ENCODE peak calls at places on chromosomes 11 and 22, in nine cellular contexts. K, Z, L, A, N, C, X, B and M are unnamed samples.

GRCh38 chr22:27260087-27260730 is 541.3 kb downstream of the MN1 start:
- DNase-seq in L (no peak), A (no peak), X (no peak), C (no peak), N (no peak), B (no peak), K (no peak), Z (no peak), M (no peak)

GRCh38 chr11:13291361-13291760 is 13.8 kb downstream of the BMAL1 start:
- DNase-seq in C (no peak), Z (no peak), K (no peak), B (no peak), L (no peak), X (no peak), A (no peak), N (no peak), M (no peak)

GRCh38 chr11:68312780-68313573 is 586 bp downstream of the LRP5 start:
- DNase-seq in C (no peak), L (peak; percentile 38), X (no peak), N (peak; percentile 20), A (no peak), K (no peak), B (no peak), Z (no peak), M (no peak)

GRCh38 chr11:45607995-45608394 is 57.4 kb downstream of the CHST1 start:
- DNase-seq in Z (no peak), K (no peak), X (no peak), L (no peak), B (no peak), A (no peak), C (no peak), N (peak; percentile 8), M (no peak)

GRCh38 chr11:61392991-61393595 is 706 bp downstream of the TMEM216 start:
- DNase-seq in Z (no peak), X (no peak), A (no peak), C (no peak), N (no peak), L (peak; percentile 30), K (peak; percentile 3), B (no peak), M (no peak)

GRCh38 chr22:27420817-27421361 is 380.7 kb downstream of the MN1 start:
- DNase-seq in N (peak; percentile 60), A (peak; percentile 78), X (peak; percentile 26), C (no peak), K (no peak), Z (no peak), B (peak; percentile 64), L (no peak), M (peak; percentile 96)

GRCh38 chr11:91872216-91872615 is 352.4 kb upstream of the FAT3 start:
- DNase-seq in N (no peak), K (no peak), X (no peak), Z (no peak), B (no peak), L (no peak), C (no peak), A (no peak), M (no peak)

GRCh38 chr22:32020117-32020516 is 22.9 kb upstream of the SLC5A1 start:
- DNase-seq in A (no peak), Z (no peak), N (peak; percentile 51), B (peak; percentile 100), L (no peak), C (no peak), X (peak; percentile 6), K (no peak), M (no peak)

GRCh38 chr11:7593476-7593875 is 79.7 kb downstream of the PPFIBP2 start:
- DNase-seq in Z (no peak), L (no peak), C (no peak), K (no peak), A (no peak), X (no peak), B (no peak), N (no peak), M (no peak)

GRCh38 chr11:75403037-75403436 is 3.7 kb downstream of the RPS3 start:
- DNase-seq in Z (no peak), B (no peak), K (no peak), A (no peak), L (no peak), X (no peak), N (no peak), C (no peak), M (no peak)

GRCh38 chr11:15412054-15412453 is 297.3 kb downstream of the INSC start:
- DNase-seq in Z (no peak), K (no peak), C (no peak), N (no peak), L (peak; percentile 25), A (no peak), X (no peak), B (no peak), M (no peak)

DNA sequence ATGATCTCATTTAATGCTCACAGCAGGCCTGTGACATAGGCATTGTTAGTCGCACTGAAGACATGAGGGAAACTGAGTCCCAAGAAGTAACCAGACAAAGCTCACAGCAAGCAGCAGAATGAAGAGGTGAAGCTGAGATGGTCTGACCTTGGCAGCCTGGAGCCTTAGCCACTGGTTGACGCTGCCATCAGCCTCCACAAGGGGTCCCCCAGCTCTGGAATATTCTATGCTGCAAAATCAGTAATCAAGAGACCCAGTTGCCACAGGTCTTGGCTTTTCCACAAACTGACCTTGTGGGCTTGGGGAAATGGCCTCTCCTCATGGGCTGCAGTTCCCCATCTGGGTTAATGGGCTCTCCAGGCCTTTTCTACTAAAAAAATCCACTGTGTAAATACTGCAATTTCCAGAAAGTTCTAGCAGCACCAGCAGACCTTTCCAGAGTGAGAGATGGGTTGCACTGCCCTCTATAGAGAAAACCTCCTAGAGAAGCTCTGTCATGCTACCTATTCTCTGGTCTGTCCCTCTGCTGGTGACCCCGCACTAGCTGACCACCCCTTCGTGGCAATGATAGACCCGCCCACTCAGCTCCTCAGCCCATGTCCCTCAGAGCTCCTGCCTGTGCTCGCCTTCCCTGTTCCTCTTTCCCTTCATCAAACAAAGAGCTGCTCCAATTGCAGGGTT is 22.6 kb upstream of the ISX start:
- DNase-seq in A (no peak), Z (no peak), K (no peak), C (no peak), N (no peak), X (no peak), L (peak; percentile 60), B (no peak), M (no peak)
- TF ChIP-seq CTCF in A (no peak), Z (no peak), K (no peak), C (no peak), N (peak; percentile 8), X (no peak), L (peak; percentile 55), B (no peak), M (no peak)

GRCh38 chr22:23270798-23271596 is 90.7 kb downstream of the BCR start:
- DNase-seq in Z (no peak), A (no peak), K (no peak), B (no peak), N (no peak), X (no peak), L (no peak), C (no peak), M (no peak)

GRCh38 chr22:23271597-23271908 is 91.2 kb downstream of the BCR start:
- DNase-seq in B (no peak), N (no peak), C (no peak), X (no peak), Z (no peak), K (no peak), L (no peak), A (no peak), M (no peak)

GRCh38 chr22:23269441-23270211 is 89.3 kb downstream of the BCR start:
- DNase-seq in K (no peak), A (no peak), N (no peak), Z (no peak), C (no peak), B (no peak), X (no peak), L (peak; percentile 50), M (no peak)

GRCh38 chr22:23268877-23269276 is 88.6 kb downstream of the BCR start:
- DNase-seq in L (peak; percentile 77), X (no peak), K (no peak), B (no peak), N (no peak), C (no peak), A (no peak), Z (no peak), M (no peak)

GRCh38 chr22:23270212-23270733 is 90.0 kb downstream of the BCR start:
- DNase-seq in X (no peak), Z (no peak), B (no peak), N (peak; percentile 14), A (no peak), K (no peak), C (no peak), L (no peak), M (no peak)
- TF ChIP-seq CTCF in X (no peak), Z (peak; percentile 22), B (no peak), N (peak; percentile 26), A (no peak), K (no peak), C (no peak), L (no peak), M (no peak)

GRCh38 chr11:48109046-48109666 is 107.5 kb upstream of the OR4B1 start:
- DNase-seq in X (no peak), N (peak; percentile 55), Z (no peak), B (peak; percentile 36), C (no peak), K (no peak), A (no peak), L (peak; percentile 37), M (peak; percentile 36)
- TF ChIP-seq CTCF in X (peak; percentile 30), N (peak; percentile 31), Z (peak; percentile 62), B (peak; percentile 61), C (peak; percentile 37), K (no peak), A (peak; percentile 34), L (peak; percentile 26), M (peak; percentile 58)

GRCh38 chr11:69402251-69402892 is 79.1 kb upstream of the LINC01488 start:
- DNase-seq in C (no peak), Z (no peak), B (no peak), K (no peak), A (no peak), N (no peak), X (no peak), L (no peak), M (no peak)

GRCh38 chr11:69401715-69402114 is 79.7 kb upstream of the LINC01488 start:
- DNase-seq in N (no peak), L (no peak), X (no peak), C (no peak), A (no peak), Z (no peak), K (no peak), B (no peak), M (no peak)

GRCh38 chr11:69398529-69399492 is 82.7 kb upstream of the LINC01488 start:
- DNase-seq in C (no peak), X (no peak), N (peak; percentile 52), K (no peak), A (no peak), L (no peak), Z (no peak), B (peak; percentile 93), M (no peak)

GRCh38 chr11:69400769-69401590 is 80.5 kb upstream of the LINC01488 start:
- DNase-seq in Z (no peak), C (no peak), B (no peak), A (no peak), X (no peak), K (no peak), L (no peak), N (no peak), M (no peak)

DNA sequence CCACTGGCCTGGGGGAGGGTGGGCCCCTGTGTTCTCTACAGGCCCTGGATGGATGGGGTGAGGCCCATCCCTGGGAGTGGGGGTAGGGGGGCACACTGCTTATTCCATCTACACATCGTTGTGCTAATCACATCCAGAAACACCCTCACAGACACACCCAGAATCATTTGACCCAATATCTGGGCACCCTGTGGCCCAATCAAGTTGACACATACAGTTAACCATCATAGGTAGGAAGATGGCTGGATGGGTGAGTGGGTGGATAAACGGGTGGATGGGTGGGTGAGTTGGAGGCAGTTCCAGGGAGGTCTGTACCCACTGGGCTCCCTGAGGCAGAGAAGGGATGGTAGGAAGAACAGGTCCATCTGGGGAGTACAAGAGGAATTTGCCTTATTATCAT is 81.3 kb upstream of the LINC01488 start:
- DNase-seq in K (no peak), Z (no peak), B (no peak), X (no peak), A (no peak), C (no peak), N (no peak), L (no peak), M (no peak)
- TF ChIP-seq CTCF in K (no peak), Z (no peak), B (no peak), X (no peak), A (no peak), C (no peak), N (no peak), L (no peak), M (no peak)